ENCODE peak calls at places on chromosomes 6 and 20, in ten cellular contexts. F is effector memory CD4-positive, alpha-beta T cell; A is astrocyte; X is left ventricle myocardium inferior; E is tibial artery; R is lower lobe of right lung; T is neural progenitor cell; S is A549; W is IMR-90; M is HepG2. H is an unnamed sample.

GRCh38 chr6:17059022-17059421 is 42.8 kb upstream of the STMND1 start:
- DNase-seq in F (no peak), A (no peak), X (no peak), E (no peak), R (no peak), T (no peak), S (no peak), W (no peak), M (no peak), H (no peak)

GRCh38 chr6:17429381-17430061 is 36.1 kb downstream of the CAP2 start:
- DNase-seq in F (no peak), A (peak; percentile 57), X (no peak), E (no peak), R (no peak), T (no peak), S (no peak), W (peak; percentile 88), M (no peak), H (peak; percentile 24)

GRCh38 chr6:33114428-33114827 is 38.6 kb downstream of the HLA-DPB1 start:
- DNase-seq in F (no peak), A (no peak), X (no peak), E (no peak), R (no peak), T (no peak), S (no peak), W (no peak), M (no peak), H (no peak)

GRCh38 chr20:57877131-57877784 is 167.4 kb upstream of the PMEPA1 start:
- DNase-seq in F (no peak), A (no peak), X (no peak), E (no peak), R (no peak), T (no peak), S (no peak), W (no peak), M (no peak), H (peak; percentile 40)

GRCh38 chr6:14540859-14541540 is 423.4 kb downstream of the CD83 start:
- DNase-seq in F (no peak), A (no peak), X (no peak), E (no peak), R (no peak), T (peak; percentile 45), S (no peak), W (peak; percentile 31), M (no peak), H (no peak)

GRCh38 chr6:37696220-37696840 is 1.4 kb downstream of the MDGA1 start:
- DNase-seq in F (no peak), A (peak; percentile 42), X (no peak), E (no peak), R (no peak), T (peak; percentile 66), S (no peak), W (peak; percentile 49), M (no peak), H (no peak)

GRCh38 chr20:4117867-4118266 is 102.5 kb upstream of the RNF24 start:
- DNase-seq in F (no peak), A (no peak), X (no peak), E (no peak), R (no peak), T (no peak), S (no peak), W (no peak), M (no peak), H (no peak)

GRCh38 chr6:54957698-54958097 is 111.1 kb downstream of the FAM83B start:
- DNase-seq in F (no peak), A (no peak), X (no peak), E (no peak), R (no peak), T (no peak), S (no peak), W (no peak), M (no peak), H (no peak)

GRCh38 chr6:151010111-151010510 is 144.6 kb downstream of the MTHFD1L start:
- DNase-seq in F (no peak), A (no peak), X (no peak), E (no peak), R (no peak), T (no peak), S (no peak), W (no peak), M (no peak), H (no peak)

GRCh38 chr6:170035896-170036295 is 255.0 kb downstream of the DLL1 start:
- DNase-seq in F (no peak), A (no peak), X (no peak), E (no peak), R (no peak), T (no peak), S (no peak), W (no peak), M (no peak), H (no peak)
- H3K9me3 ChIP-seq in F (no peaks in the 10 kb centered on the region), A (peaks cover 10% of the 10 kb centered on the region), X (peaks cover 8% of the 10 kb centered on the region), E (no peaks in the 10 kb centered on the region), R (peaks cover 4% of the 10 kb centered on the region), T (no peaks in the 10 kb centered on the region), S (no peaks in the 10 kb centered on the region), W (peaks cover 39% of the 10 kb centered on the region), M (peaks cover 6% of the 10 kb centered on the region), H (no peaks in the 10 kb centered on the region)

GRCh38 chr6:43331470-43331869 is 22.8 kb upstream of the CRIP3 start:
- DNase-seq in F (no peak), A (no peak), X (no peak), E (no peak), R (no peak), T (no peak), S (no peak), W (no peak), M (no peak), H (no peak)

GRCh38 chr6:43325876-43326275 is 17.2 kb upstream of the CRIP3 start:
- DNase-seq in F (no peak), A (no peak), X (no peak), E (no peak), R (no peak), T (no peak), S (no peak), W (no peak), M (no peak), H (no peak)

GRCh38 chr6:43331876-43332275 is 23.2 kb upstream of the CRIP3 start:
- DNase-seq in F (no peak), A (no peak), X (no peak), E (no peak), R (no peak), T (no peak), S (no peak), W (no peak), M (no peak), H (no peak)

DNA sequence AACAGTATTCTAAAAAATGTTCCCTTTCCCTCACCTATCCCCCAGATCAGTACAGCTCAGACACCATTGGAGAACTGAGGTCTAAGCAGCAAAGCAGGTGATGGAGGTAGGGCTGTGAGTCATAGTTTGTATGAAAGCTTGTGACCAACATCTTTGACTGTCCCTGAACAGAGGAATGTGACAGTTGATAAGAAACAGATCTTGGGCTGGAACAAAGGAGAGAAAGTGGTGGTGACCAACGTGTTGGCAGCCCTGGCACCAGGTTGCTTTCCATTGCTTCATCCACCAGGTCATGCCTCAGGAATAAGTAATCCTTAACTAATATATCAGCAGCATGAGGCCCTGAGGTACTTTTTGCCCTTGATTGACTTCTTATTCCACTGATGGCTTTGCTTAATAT is 19.9 kb upstream of the CRIP3 start:
- DNase-seq in F (no peak), A (no peak), X (peak; percentile 57), E (no peak), R (no peak), T (no peak), S (no peak), W (no peak), M (peak; percentile 62), H (peak; percentile 54)
- H3K9me3 ChIP-seq in F (no peaks in the 10 kb centered on the region), A (no peaks in the 10 kb centered on the region), X (peaks cover 4% of the 10 kb centered on the region), E (no peaks in the 10 kb centered on the region), R (no peaks in the 10 kb centered on the region), T (no peaks in the 10 kb centered on the region), S (no peaks in the 10 kb centered on the region), W (no peaks in the 10 kb centered on the region), M (no peaks in the 10 kb centered on the region), H (no peaks in the 10 kb centered on the region)

GRCh38 chr20:24899153-24899552 is 49.9 kb upstream of the CST7 start:
- DNase-seq in F (no peak), A (no peak), X (no peak), E (no peak), R (no peak), T (no peak), S (no peak), W (no peak), M (no peak), H (no peak)
- H3K9me3 ChIP-seq in F (no peaks in the 10 kb centered on the region), A (peaks cover 3% of the 10 kb centered on the region), X (peaks cover 27% of the 10 kb centered on the region), E (peaks cover 23% of the 10 kb centered on the region), R (peaks cover 15% of the 10 kb centered on the region), T (no peaks in the 10 kb centered on the region), S (no peaks in the 10 kb centered on the region), W (no peaks in the 10 kb centered on the region), M (peaks cover 18% of the 10 kb centered on the region), H (no peaks in the 10 kb centered on the region)

GRCh38 chr20:29740601-29740950 is 1516.9 kb upstream of the DEFB115 start:
- DNase-seq in F (no peak), A (no peak), X (no peak), E (peak; percentile 45), R (no peak), T (no peak), S (no peak), W (no peak), M (no peak), H (no peak)
- H3K9me3 ChIP-seq in F (no peaks in the 10 kb centered on the region), A (no peaks in the 10 kb centered on the region), X (peaks cover 65% of the 10 kb centered on the region), E (peaks cover 42% of the 10 kb centered on the region), R (peaks cover 19% of the 10 kb centered on the region), T (peaks cover 3% of the 10 kb centered on the region), S (no peaks in the 10 kb centered on the region), W (peaks cover 24% of the 10 kb centered on the region), M (peaks cover 89% of the 10 kb centered on the region), H (peaks cover 7% of the 10 kb centered on the region)

DNA sequence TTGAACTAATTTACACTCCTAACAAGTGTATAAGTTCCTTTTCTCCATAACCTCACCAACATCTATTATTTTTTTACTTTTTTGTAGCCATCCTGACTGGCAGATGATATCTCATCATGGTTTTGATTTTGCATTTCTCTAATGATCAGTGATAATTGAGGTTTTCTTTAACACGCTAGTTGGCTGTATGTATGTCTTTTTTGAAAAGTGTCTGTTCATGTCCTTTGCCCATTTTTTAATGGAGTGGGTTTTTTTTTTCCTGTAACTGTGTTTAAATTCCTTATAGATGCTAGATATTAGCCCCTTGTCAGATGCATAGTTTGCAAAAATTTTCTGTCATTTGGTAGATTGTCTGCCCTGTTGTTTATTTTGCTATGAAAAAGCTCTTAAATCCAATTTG is 39.6 kb upstream of the TRIM39 start:
- DNase-seq in F (no peak), A (no peak), X (no peak), E (no peak), R (no peak), T (no peak), S (no peak), W (no peak), M (no peak), H (no peak)
- H3K9me3 ChIP-seq in F (peaks cover 36% of the 10 kb centered on the region), A (peaks cover 37% of the 10 kb centered on the region), X (peaks cover 61% of the 10 kb centered on the region), E (peaks cover 33% of the 10 kb centered on the region), R (peaks cover 47% of the 10 kb centered on the region), T (peaks cover 42% of the 10 kb centered on the region), S (peaks cover 67% of the 10 kb centered on the region), W (peaks cover 33% of the 10 kb centered on the region), M (peaks cover 56% of the 10 kb centered on the region), H (peaks cover 2% of the 10 kb centered on the region)